ENCODE peak calls at places on chromosomes 1 and 21, in seven cellular contexts. U is aorta; N is M059J; T is WTC11; R is activated CD4-positive, alpha-beta T cell treated with anti-CD3 and anti-CD28 coated beads, Interleukin-2, amount 50 U/mL, for 4 hours; V is CD8-positive, alpha-beta T cell; O is C1 segment of cervical spinal cord. M is an unnamed sample.

GRCh38 chr1:212981025-212981495 is 30.7 kb downstream of the VASH2 start:
- DNase-seq in N (no peak), R (no peak), T (peak; percentile 31), U (no peak), O (no peak), V (no peak), M (peak; percentile 15)

GRCh38 chr1:115506523-115507255 is 135.1 kb upstream of the VANGL1 start:
- DNase-seq in R (no peak), N (no peak), O (no peak), T (no peak), U (no peak), V (no peak), M (peak; percentile 22)

GRCh38 chr1:155226188-155226909 is 17.9 kb downstream of the MTX1 start:
- DNase-seq in V (peak; percentile 70), T (peak; percentile 82), U (peak; percentile 86), O (peak; percentile 66), R (peak; percentile 85), N (peak; percentile 86), M (peak; percentile 85)

GRCh38 chr1:116311756-116312691 is 61.0 kb upstream of the ATP1A1 start:
- DNase-seq in V (no peak), R (no peak), T (no peak), O (peak; percentile 14), U (no peak), N (no peak), M (no peak)

GRCh38 chr1:36199934-36200741 is 24.1 kb upstream of the THRAP3 start:
- DNase-seq in T (no peak), O (peak; percentile 16), U (no peak), N (peak; percentile 71), V (no peak), R (no peak), M (no peak)

GRCh38 chr1:18962121-18962721 is 5.7 kb upstream of the IFFO2 start:
- DNase-seq in R (no peak), O (no peak), U (peak; percentile 47), T (no peak), N (no peak), V (no peak), M (no peak)

GRCh38 chr1:31624354-31625179 is 7.1 kb downstream of the HCRTR1 start:
- DNase-seq in O (no peak), R (no peak), N (no peak), V (no peak), T (no peak), U (no peak), M (no peak)

GRCh38 chr1:94408104-94408503 is 10.1 kb upstream of the ABCD3 start:
- DNase-seq in O (no peak), U (no peak), R (no peak), N (no peak), T (peak; percentile 28), V (no peak), M (no peak)

GRCh38 chr1:199741586-199741985 is 285.9 kb upstream of the NR5A2 start:
- DNase-seq in U (no peak), N (no peak), O (no peak), R (no peak), T (no peak), V (no peak), M (no peak)

GRCh38 chr1:232648316-232648715 is 18.4 kb upstream of the SIPA1L2 start:
- DNase-seq in V (no peak), R (no peak), O (no peak), N (no peak), T (no peak), U (no peak), M (peak; percentile 66)

GRCh38 chr1:173603056-173603591 is at the start of gene SLC9C2:
- DNase-seq in V (no peak), T (no peak), R (no peak), U (no peak), N (peak; percentile 7), O (no peak), M (peak; percentile 30)

GRCh38 chr21:34074283-34075098 is 1.1 kb downstream of the MRPS6 start:
- DNase-seq in V (no peak), R (no peak), N (peak; percentile 19), O (no peak), T (peak; percentile 31), U (no peak), M (peak; percentile 17)

GRCh38 chr1:227323164-227323955 is 5.1 kb upstream of the CDC42BPA start:
- DNase-seq in N (no peak), O (no peak), T (no peak), V (no peak), U (no peak), R (no peak), M (peak; percentile 34)

GRCh38 chr1:186152227-186152944 is 222.7 kb downstream of the TPR start:
- DNase-seq in O (no peak), T (no peak), R (no peak), N (peak; percentile 95), V (no peak), U (no peak), M (peak; percentile 75)

GRCh38 chr1:5995871-5996630 is 3.8 kb upstream of the NPHP4 start:
- DNase-seq in V (no peak), T (no peak), R (no peak), U (peak; percentile 47), N (no peak), O (no peak), M (no peak)

GRCh38 chr1:149962039-149962647 is 25.5 kb upstream of the MTMR11 start:
- DNase-seq in U (peak; percentile 50), V (no peak), O (no peak), R (peak; percentile 22), T (peak; percentile 29), N (peak; percentile 82), M (peak; percentile 60)